ENCODE peak calls at places on chromosomes 6 and 20, in eight cellular contexts. One of them, this sample, is unnamed. For H3K27me3 and H3K4me1, the result is how much of the 10 kb centered on the place peaks cover.

GRCh38 chr20:63096681-63097335 is 90.0 kb upstream of the BHLHE23 start:
- DNase-seq in BE2C: peak
- DNase-seq in SJSA1: no peak
- DNase-seq in neuronal stem cell: no peak
- DNase-seq in mammary epithelial cell: no peak
- DNase-seq in spleen: peak
- DNase-seq in uterus: no peak
- DNase-seq in left ventricle myocardium inferior: peak
- DNase-seq in this sample: no peak

GRCh38 chr6:38702471-38703397 is at the start of gene GLO1:
- DNase-seq in BE2C: peak
- DNase-seq in spleen: peak
- DNase-seq in uterus: peak
- DNase-seq in neuronal stem cell: peak
- DNase-seq in left ventricle myocardium inferior: peak
- DNase-seq in mammary epithelial cell: peak
- DNase-seq in SJSA1: peak
- DNase-seq in this sample: peak

GRCh38 chr20:17611540-17612286 is 41.8 kb downstream of the DSTN start:
- DNase-seq in neuronal stem cell: no peak
- DNase-seq in uterus: no peak
- DNase-seq in spleen: peak
- DNase-seq in left ventricle myocardium inferior: no peak
- DNase-seq in mammary epithelial cell: peak
- DNase-seq in SJSA1: no peak
- DNase-seq in BE2C: no peak
- DNase-seq in this sample: no peak

GRCh38 chr6:37630281-37630799 is 67.3 kb downstream of the MDGA1 start:
- DNase-seq in uterus: no peak
- DNase-seq in spleen: no peak
- DNase-seq in SJSA1: peak
- DNase-seq in neuronal stem cell: no peak
- DNase-seq in left ventricle myocardium inferior: no peak
- DNase-seq in BE2C: no peak
- DNase-seq in mammary epithelial cell: peak
- DNase-seq in this sample: no peak

GRCh38 chr6:84645563-84646266 is 118.7 kb downstream of the TBX18 start:
- DNase-seq in uterus: no peak
- DNase-seq in spleen: no peak
- DNase-seq in mammary epithelial cell: peak
- DNase-seq in BE2C: peak
- DNase-seq in left ventricle myocardium inferior: no peak
- DNase-seq in SJSA1: peak
- DNase-seq in neuronal stem cell: no peak
- DNase-seq in this sample: no peak

GRCh38 chr6:110814488-110815259 is 595 bp downstream of the CDK19 start:
- DNase-seq in spleen: peak
- DNase-seq in left ventricle myocardium inferior: peak
- DNase-seq in BE2C: peak
- DNase-seq in neuronal stem cell: peak
- DNase-seq in SJSA1: peak
- DNase-seq in uterus: peak
- DNase-seq in mammary epithelial cell: peak
- DNase-seq in this sample: peak

GRCh38 chr20:6051505-6051904 is 2.4 kb downstream of the LRRN4 start:
- DNase-seq in BE2C: no peak
- DNase-seq in spleen: no peak
- DNase-seq in uterus: no peak
- DNase-seq in mammary epithelial cell: peak
- DNase-seq in neuronal stem cell: no peak
- DNase-seq in left ventricle myocardium inferior: no peak
- DNase-seq in SJSA1: no peak
- DNase-seq in this sample: no peak

GRCh38 chr6:126015869-126016268 is 29.5 kb downstream of the TRMT11 start:
- DNase-seq in neuronal stem cell: no peak
- DNase-seq in mammary epithelial cell: peak
- DNase-seq in spleen: no peak
- DNase-seq in SJSA1: no peak
- DNase-seq in uterus: no peak
- DNase-seq in left ventricle myocardium inferior: no peak
- DNase-seq in BE2C: no peak
- DNase-seq in this sample: no peak

GRCh38 chr20:25540273-25540672 is 45.1 kb downstream of the NINL start:
- DNase-seq in uterus: no peak
- DNase-seq in left ventricle myocardium inferior: peak
- DNase-seq in BE2C: no peak
- DNase-seq in spleen: no peak
- DNase-seq in mammary epithelial cell: peak
- DNase-seq in SJSA1: no peak
- DNase-seq in neuronal stem cell: peak
- DNase-seq in this sample: no peak

GRCh38 chr20:17680128-17680835 is 1.8 kb downstream of the RRBP1 start:
- DNase-seq in left ventricle myocardium inferior: peak
- DNase-seq in spleen: peak
- DNase-seq in uterus: peak
- DNase-seq in SJSA1: peak
- DNase-seq in BE2C: no peak
- DNase-seq in mammary epithelial cell: peak
- DNase-seq in neuronal stem cell: peak
- DNase-seq in this sample: peak

GRCh38 chr20:64133951-64134407 is 26.6 kb upstream of the NPBWR2 start:
- DNase-seq in mammary epithelial cell: no peak
- DNase-seq in BE2C: no peak
- DNase-seq in left ventricle myocardium inferior: no peak
- DNase-seq in uterus: no peak
- DNase-seq in neuronal stem cell: no peak
- DNase-seq in spleen: peak
- DNase-seq in SJSA1: no peak
- DNase-seq in this sample: no peak

GRCh38 chr6:169853196-169854082 is 102.0 kb downstream of the ERMARD start:
- DNase-seq in uterus: no peak
- DNase-seq in left ventricle myocardium inferior: no peak
- DNase-seq in SJSA1: no peak
- DNase-seq in mammary epithelial cell: no peak
- DNase-seq in spleen: peak
- DNase-seq in neuronal stem cell: no peak
- DNase-seq in BE2C: no peak
- DNase-seq in this sample: no peak

GRCh38 chr6:167157414-167157813 is 366 bp downstream of the GPR31 start:
- DNase-seq in uterus: no peak
- DNase-seq in SJSA1: no peak
- DNase-seq in spleen: peak
- DNase-seq in neuronal stem cell: no peak
- DNase-seq in left ventricle myocardium inferior: no peak
- DNase-seq in mammary epithelial cell: no peak
- DNase-seq in BE2C: no peak
- DNase-seq in this sample: no peak

DNA sequence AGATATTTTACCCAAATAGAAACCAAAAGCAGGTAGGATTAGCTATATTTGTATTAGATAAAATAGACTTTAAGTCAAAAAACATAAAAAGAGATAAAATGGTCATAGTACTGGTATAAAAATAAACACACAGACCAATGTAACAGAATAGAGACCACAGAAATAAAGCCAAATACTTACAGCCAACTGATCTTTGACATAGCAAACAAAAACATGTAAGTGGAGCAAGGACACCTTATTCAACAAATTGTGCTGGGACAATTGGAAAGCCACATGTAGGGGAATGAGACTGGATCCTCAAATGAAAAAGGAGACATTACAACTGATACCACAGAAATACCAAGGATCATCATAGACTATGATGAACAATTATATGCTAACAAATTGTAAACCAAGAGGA is 94.5 kb upstream of the SIRPG start:
- DNase-seq in neuronal stem cell: no peak
- DNase-seq in spleen: no peak
- DNase-seq in uterus: no peak
- DNase-seq in BE2C: no peak
- DNase-seq in SJSA1: no peak
- DNase-seq in mammary epithelial cell: no peak
- DNase-seq in left ventricle myocardium inferior: no peak
- DNase-seq in this sample: no peak
- H3K27me3 ChIP-seq in neuronal stem cell: under half
- H3K27me3 ChIP-seq in spleen: under half
- H3K27me3 ChIP-seq in uterus: under half
- H3K27me3 ChIP-seq in BE2C: under half
- H3K27me3 ChIP-seq in SJSA1: under half
- H3K27me3 ChIP-seq in mammary epithelial cell: under half
- H3K27me3 ChIP-seq in left ventricle myocardium inferior: under half
- H3K27me3 ChIP-seq in this sample: under half

DNA sequence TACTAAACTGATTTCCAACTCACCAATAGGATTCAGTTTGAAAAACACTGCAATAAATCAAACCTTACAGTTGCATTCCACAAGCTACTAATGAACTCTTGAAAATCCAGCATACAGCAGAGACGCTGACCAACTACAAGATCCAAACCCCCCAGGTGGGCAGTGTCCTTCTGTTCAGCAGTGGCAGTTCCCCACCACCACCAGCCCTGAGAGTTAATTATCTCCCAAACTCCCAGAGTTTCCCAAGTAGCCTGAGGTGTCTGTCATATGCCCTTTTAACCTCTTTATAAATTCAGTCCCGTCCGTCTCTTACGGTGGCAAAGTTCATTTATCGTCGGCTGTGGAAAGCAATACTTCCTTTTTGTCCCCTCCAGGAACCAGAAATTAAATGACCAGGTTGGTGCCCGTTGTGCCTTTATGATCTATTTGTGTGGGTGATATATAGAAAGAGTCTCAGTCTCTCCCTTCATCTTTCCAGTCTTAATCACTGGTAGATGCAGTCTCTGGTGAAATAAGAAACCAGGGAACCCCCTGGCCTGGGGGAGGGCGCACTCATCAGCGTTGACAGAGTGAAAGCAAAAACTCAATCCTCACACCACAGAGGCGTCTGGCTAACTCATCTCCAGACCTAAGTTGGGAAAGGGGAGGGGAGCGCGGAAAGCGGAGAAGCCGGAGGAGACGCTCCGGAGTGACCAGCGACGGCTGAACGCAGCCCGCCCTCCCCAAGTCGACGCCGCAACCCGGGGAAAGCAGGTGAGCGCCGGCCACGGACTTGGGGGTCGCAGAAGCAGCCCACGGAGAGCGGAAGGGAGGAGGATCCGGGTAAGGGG is 717 bp downstream of the MRPL14 start:
- DNase-seq in spleen: peak
- DNase-seq in neuronal stem cell: peak
- DNase-seq in mammary epithelial cell: peak
- DNase-seq in uterus: peak
- DNase-seq in left ventricle myocardium inferior: peak
- DNase-seq in BE2C: peak
- DNase-seq in SJSA1: peak
- DNase-seq in this sample: peak
- H3K4me1 ChIP-seq in spleen: under half
- H3K4me1 ChIP-seq in neuronal stem cell: under half
- H3K4me1 ChIP-seq in mammary epithelial cell: under half
- H3K4me1 ChIP-seq in uterus: under half
- H3K4me1 ChIP-seq in left ventricle myocardium inferior: half or more
- H3K4me1 ChIP-seq in BE2C: under half
- H3K4me1 ChIP-seq in SJSA1: under half
- H3K4me1 ChIP-seq in this sample: half or more

GRCh38 chr20:3068075-3068474 is 3.3 kb upstream of the OXT start:
- DNase-seq in BE2C: no peak
- DNase-seq in spleen: peak
- DNase-seq in left ventricle myocardium inferior: no peak
- DNase-seq in uterus: no peak
- DNase-seq in mammary epithelial cell: no peak
- DNase-seq in SJSA1: no peak
- DNase-seq in neuronal stem cell: no peak
- DNase-seq in this sample: no peak

GRCh38 chr20:3071610-3072529 is at the start of gene OXT:
- DNase-seq in neuronal stem cell: no peak
- DNase-seq in uterus: no peak
- DNase-seq in BE2C: no peak
- DNase-seq in left ventricle myocardium inferior: peak
- DNase-seq in spleen: peak
- DNase-seq in mammary epithelial cell: no peak
- DNase-seq in SJSA1: no peak
- DNase-seq in this sample: peak

GRCh38 chr20:3071266-3071609 is 182 bp upstream of the OXT start:
- DNase-seq in left ventricle myocardium inferior: no peak
- DNase-seq in mammary epithelial cell: no peak
- DNase-seq in uterus: no peak
- DNase-seq in SJSA1: no peak
- DNase-seq in BE2C: no peak
- DNase-seq in neuronal stem cell: no peak
- DNase-seq in spleen: peak
- DNase-seq in this sample: no peak

GRCh38 chr20:3068986-3069900 is 2.2 kb upstream of the OXT start:
- DNase-seq in SJSA1: no peak
- DNase-seq in mammary epithelial cell: no peak
- DNase-seq in BE2C: no peak
- DNase-seq in left ventricle myocardium inferior: no peak
- DNase-seq in uterus: no peak
- DNase-seq in spleen: peak
- DNase-seq in neuronal stem cell: no peak
- DNase-seq in this sample: peak

DNA sequence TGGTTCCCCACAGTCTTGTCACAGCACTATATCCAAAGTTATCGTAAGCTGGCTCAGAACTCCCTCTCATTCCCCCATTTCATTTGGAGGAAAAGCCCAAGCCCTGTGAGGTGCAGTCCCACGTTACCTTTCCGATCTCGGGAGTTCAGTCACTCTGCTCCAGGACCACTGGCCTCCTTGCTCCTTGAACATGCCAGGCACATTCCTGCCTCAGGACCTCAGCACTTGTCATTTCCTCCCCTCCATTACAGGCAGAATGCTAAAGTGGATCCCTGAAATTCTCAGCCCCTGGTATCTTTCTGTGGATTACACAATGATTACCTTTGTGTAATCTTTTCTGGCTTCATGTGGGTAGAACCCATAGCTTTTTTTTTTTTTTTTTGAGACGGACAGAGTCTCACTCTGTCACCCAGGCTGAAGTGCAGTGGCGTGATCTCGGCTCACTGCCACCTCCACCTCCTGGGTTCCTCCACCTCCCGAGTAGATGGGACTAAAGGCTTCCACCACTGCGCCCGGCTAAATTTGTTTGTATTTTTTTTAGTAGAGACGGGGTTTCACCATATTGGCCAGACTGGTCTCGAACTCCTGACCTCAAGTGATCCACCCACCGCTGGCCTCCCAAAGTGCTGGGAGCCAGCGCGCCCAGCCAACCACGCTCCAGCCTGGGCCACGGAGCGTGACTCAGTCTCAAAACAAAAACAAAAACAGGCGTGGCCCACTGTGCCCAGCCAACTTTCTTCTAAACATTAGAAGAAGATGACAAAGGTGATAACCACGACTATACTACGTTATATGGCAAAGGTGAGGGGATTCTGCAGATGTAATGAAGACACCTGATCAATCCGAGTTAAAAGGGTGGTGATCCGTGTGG is 4.0 kb upstream of the OXT start:
- DNase-seq in left ventricle myocardium inferior: no peak
- DNase-seq in SJSA1: no peak
- DNase-seq in mammary epithelial cell: no peak
- DNase-seq in neuronal stem cell: no peak
- DNase-seq in BE2C: no peak
- DNase-seq in uterus: no peak
- DNase-seq in spleen: peak
- DNase-seq in this sample: no peak
- H3K27me3 ChIP-seq in left ventricle myocardium inferior: under half
- H3K27me3 ChIP-seq in SJSA1: under half
- H3K27me3 ChIP-seq in mammary epithelial cell: under half
- H3K27me3 ChIP-seq in neuronal stem cell: under half
- H3K27me3 ChIP-seq in BE2C: under half
- H3K27me3 ChIP-seq in uterus: under half
- H3K27me3 ChIP-seq in spleen: under half
- H3K27me3 ChIP-seq in this sample: under half

GRCh38 chr6:6806793-6807518 is 218.4 kb downstream of the LY86 start:
- DNase-seq in spleen: peak
- DNase-seq in mammary epithelial cell: no peak
- DNase-seq in uterus: no peak
- DNase-seq in SJSA1: no peak
- DNase-seq in neuronal stem cell: no peak
- DNase-seq in left ventricle myocardium inferior: peak
- DNase-seq in BE2C: no peak
- DNase-seq in this sample: no peak
- H3K4me1 ChIP-seq in spleen: under half
- H3K4me1 ChIP-seq in mammary epithelial cell: under half
- H3K4me1 ChIP-seq in uterus: under half
- H3K4me1 ChIP-seq in SJSA1: under half
- H3K4me1 ChIP-seq in neuronal stem cell: under half
- H3K4me1 ChIP-seq in left ventricle myocardium inferior: under half
- H3K4me1 ChIP-seq in BE2C: under half
- H3K4me1 ChIP-seq in this sample: under half